ENCODE peak calls at places on chromosomes 5 and 9, in seven cellular contexts. C, S, Q, P, R, Y and V are unnamed samples. For H3K4me1, the result is how much of the 10 kb centered on the place peaks cover.

GRCh38 chr9:69502671-69503301 is 169.4 kb downstream of the APBA1 start:
- DNase-seq in C (no peak), S (no peak), Q (no peak), P (no peak), R (no peak), Y (no peak), V (no peak)

GRCh38 chr9:136856078-136856474 is 3.9 kb downstream of the MAMDC4 start:
- DNase-seq in C (no peak), S (no peak), Q (no peak), P (no peak), R (no peak), Y (no peak), V (no peak)

GRCh38 chr5:23352437-23352836 is 155.0 kb upstream of the PRDM9 start:
- DNase-seq in C (no peak), S (peak), Q (no peak), P (no peak), R (peak), Y (no peak), V (no peak)

GRCh38 chr9:17491780-17492179 is 87.1 kb upstream of the SH3GL2 start:
- DNase-seq in C (no peak), S (no peak), Q (no peak), P (no peak), R (no peak), Y (no peak), V (no peak)

GRCh38 chr5:95841914-95842812 is 19.6 kb upstream of the GLRX start:
- DNase-seq in C (no peak), S (no peak), Q (no peak), P (no peak), R (no peak), Y (no peak), V (no peak)

GRCh38 chr9:127899200-127899943 is at the start of gene ST6GALNAC6:
- DNase-seq in C (no peak), S (peak), Q (peak), P (no peak), R (peak), Y (peak), V (no peak)

GRCh38 chr5:31382051-31382878 is 149.6 kb downstream of the DROSHA start:
- DNase-seq in C (no peak), S (peak), Q (no peak), P (peak), R (no peak), Y (no peak), V (no peak)

GRCh38 chr9:8648271-8648670 is 848.7 kb upstream of the DMAC1 start:
- DNase-seq in C (no peak), S (no peak), Q (no peak), P (no peak), R (no peak), Y (no peak), V (no peak)

GRCh38 chr5:90709323-90710148 is 150.9 kb downstream of the ADGRV1 start:
- DNase-seq in C (peak), S (peak), Q (peak), P (no peak), R (peak), Y (peak), V (peak)

GRCh38 chr5:150138551-150139265 is 16.9 kb downstream of the PDGFRB start:
- DNase-seq in C (no peak), S (peak), Q (no peak), P (no peak), R (no peak), Y (peak), V (no peak)

GRCh38 chr5:153365547-153365946 is 124.9 kb upstream of the GRIA1 start:
- DNase-seq in C (no peak), S (no peak), Q (no peak), P (no peak), R (no peak), Y (no peak), V (no peak)

GRCh38 chr9:106284300-106284699 is 578.7 kb upstream of the ZNF462 start:
- DNase-seq in C (no peak), S (peak), Q (no peak), P (no peak), R (no peak), Y (peak), V (no peak)

GRCh38 chr5:134561871-134562296 is 36.4 kb downstream of the JADE2 start:
- DNase-seq in C (peak), S (peak), Q (peak), P (no peak), R (peak), Y (peak), V (no peak)

GRCh38 chr5:52771343-52772039 is 16.2 kb upstream of the ITGA1 start:
- DNase-seq in C (no peak), S (no peak), Q (no peak), P (no peak), R (no peak), Y (no peak), V (no peak)

GRCh38 chr9:129335456-129336129 is 157.5 kb upstream of the IER5L start:
- DNase-seq in C (no peak), S (peak), Q (no peak), P (no peak), R (no peak), Y (no peak), V (no peak)

GRCh38 chr5:1788828-1789227 is 10.8 kb downstream of the MRPL36 start:
- DNase-seq in C (no peak), S (peak), Q (no peak), P (no peak), R (no peak), Y (no peak), V (no peak)

GRCh38 chr9:126516561-126516935 is 97.2 kb upstream of the LMX1B start:
- DNase-seq in C (no peak), S (no peak), Q (no peak), P (no peak), R (no peak), Y (no peak), V (no peak)

GRCh38 chr9:129458155-129458661 is 162.7 kb downstream of the C9orf50 start:
- DNase-seq in C (no peak), S (peak), Q (no peak), P (peak), R (peak), Y (no peak), V (no peak)

GRCh38 chr9:649128-650074 is 192.1 kb upstream of the DMRT1 start:
- DNase-seq in C (no peak), S (peak), Q (no peak), P (no peak), R (no peak), Y (no peak), V (no peak)

GRCh38 chr9:130359819-130360218 is 84.9 kb upstream of the ASS1 start:
- DNase-seq in C (no peak), S (peak), Q (no peak), P (no peak), R (peak), Y (no peak), V (no peak)

GRCh38 chr5:102975040-102975439 is 144.9 kb downstream of the GIN1 start:
- DNase-seq in C (no peak), S (no peak), Q (no peak), P (no peak), R (no peak), Y (no peak), V (no peak)

GRCh38 chr9:3181049-3181953 is 337.4 kb upstream of the PUM3 start:
- DNase-seq in C (no peak), S (peak), Q (peak), P (no peak), R (peak), Y (peak), V (no peak)

GRCh38 chr9:129469188-129469987 is 151.5 kb downstream of the C9orf50 start:
- DNase-seq in C (no peak), S (peak), Q (no peak), P (no peak), R (no peak), Y (no peak), V (no peak)

GRCh38 chr9:34158362-34158869 is 20.4 kb upstream of the UBAP1 start:
- DNase-seq in C (no peak), S (no peak), Q (peak), P (no peak), R (peak), Y (no peak), V (no peak)

GRCh38 chr5:107670927-107671741 is at the start of gene EFNA5:
- DNase-seq in C (peak), S (peak), Q (peak), P (no peak), R (no peak), Y (peak), V (no peak)

GRCh38 chr5:100797863-100798262 is 105.2 kb downstream of the ST8SIA4 start:
- DNase-seq in C (no peak), S (no peak), Q (no peak), P (no peak), R (no peak), Y (no peak), V (no peak)

GRCh38 chr9:16368425-16369087 is 501.9 kb downstream of the BNC2 start:
- DNase-seq in C (no peak), S (no peak), Q (no peak), P (no peak), R (no peak), Y (no peak), V (no peak)

GRCh38 chr5:142082182-142082781 is 26.3 kb upstream of the NDFIP1 start:
- DNase-seq in C (no peak), S (peak), Q (no peak), P (no peak), R (no peak), Y (no peak), V (no peak)

GRCh38 chr5:135072357-135073247 is 38.6 kb upstream of the PITX1 start:
- DNase-seq in C (no peak), S (peak), Q (no peak), P (no peak), R (no peak), Y (no peak), V (no peak)

GRCh38 chr9:37390759-37391158 is 31.7 kb upstream of the GRHPR start:
- DNase-seq in C (peak), S (peak), Q (no peak), P (peak), R (peak), Y (no peak), V (no peak)

GRCh38 chr9:36725777-36726356 is 153.2 kb downstream of the MELK start:
- DNase-seq in C (no peak), S (peak), Q (no peak), P (no peak), R (no peak), Y (no peak), V (no peak)

GRCh38 chr5:176870110-176870591 is 29.0 kb downstream of the HK3 start:
- DNase-seq in C (peak), S (peak), Q (peak), P (no peak), R (peak), Y (peak), V (no peak)

DNA sequence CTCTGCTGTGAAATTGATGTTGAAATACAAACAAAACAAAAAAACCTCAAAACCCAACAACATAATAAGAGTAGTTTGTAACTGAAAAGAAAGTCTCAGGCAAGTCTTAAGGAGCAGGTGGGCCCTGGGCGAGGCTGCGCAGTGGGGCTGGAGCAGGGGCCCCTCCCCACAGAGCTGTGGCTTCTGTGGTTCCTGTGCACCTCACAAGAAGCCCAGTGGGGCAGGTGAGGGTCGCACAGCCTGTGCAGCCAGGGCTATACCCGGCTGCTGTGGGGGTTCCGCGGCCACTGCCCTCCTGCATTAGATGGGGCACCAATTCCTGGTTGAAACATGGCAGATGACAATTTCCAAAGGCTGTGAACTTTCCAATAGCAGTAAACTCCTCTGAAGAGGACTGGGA is 75.3 kb downstream of the TRIO start:
- DNase-seq in C (no peak), S (no peak), Q (no peak), P (no peak), R (no peak), Y (no peak), V (no peak)
- H3K4me1 ChIP-seq in C (under half), S (half or more), Q (half or more), P (half or more), R (under half), Y (under half), V (half or more)

GRCh38 chr5:78779771-78780616 is 131.4 kb upstream of the LHFPL2 start:
- DNase-seq in C (no peak), S (no peak), Q (no peak), P (no peak), R (peak), Y (no peak), V (no peak)
- TF ChIP-seq REST in C (no peak), S (no peak), Q (no peak), P (no peak), R (no peak), Y (no peak), V (no peak)

GRCh38 chr5:96871022-96871388 is 5.3 kb upstream of the ERAP2 start:
- DNase-seq in C (no peak), S (peak), Q (no peak), P (no peak), R (no peak), Y (no peak), V (no peak)

GRCh38 chr5:96870094-96871021 is 5.9 kb upstream of the ERAP2 start:
- DNase-seq in C (no peak), S (no peak), Q (no peak), P (no peak), R (no peak), Y (no peak), V (no peak)

GRCh38 chr5:96868603-96869371 is 7.5 kb upstream of the ERAP2 start:
- DNase-seq in C (peak), S (peak), Q (peak), P (no peak), R (peak), Y (peak), V (peak)

GRCh38 chr5:96871686-96872085 is 4.6 kb upstream of the ERAP2 start:
- DNase-seq in C (no peak), S (no peak), Q (no peak), P (no peak), R (no peak), Y (no peak), V (no peak)

GRCh38 chr5:96869372-96869641 is 7.0 kb upstream of the ERAP2 start:
- DNase-seq in C (no peak), S (no peak), Q (no peak), P (no peak), R (no peak), Y (no peak), V (no peak)
- H3K4me1 ChIP-seq in C (under half), S (under half), Q (under half), P (under half), R (under half), Y (under half), V (under half)

DNA sequence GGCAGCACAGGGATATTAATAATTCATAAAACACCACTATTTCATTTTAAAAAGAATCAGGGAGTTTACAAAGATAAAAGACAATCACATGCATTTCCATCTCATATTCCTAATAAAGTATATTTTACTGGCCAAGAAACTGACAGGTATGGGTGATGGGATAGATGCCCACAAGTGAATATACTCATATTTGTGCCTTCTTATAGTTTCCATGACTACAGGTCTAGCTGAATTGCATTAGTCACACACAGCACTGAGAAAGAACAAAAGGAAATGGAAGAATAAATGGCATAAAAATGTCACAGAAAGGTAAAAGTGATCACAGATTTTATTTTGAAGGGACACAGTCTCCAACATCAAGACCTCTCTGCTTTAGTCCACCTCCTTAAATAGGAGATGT is 193.5 kb downstream of the PLK2 start:
- DNase-seq in C (no peak), S (no peak), Q (peak), P (no peak), R (no peak), Y (no peak), V (no peak)
- TF ChIP-seq REST in C (no peak), S (no peak), Q (no peak), P (no peak), R (no peak), Y (no peak), V (no peak)

DNA sequence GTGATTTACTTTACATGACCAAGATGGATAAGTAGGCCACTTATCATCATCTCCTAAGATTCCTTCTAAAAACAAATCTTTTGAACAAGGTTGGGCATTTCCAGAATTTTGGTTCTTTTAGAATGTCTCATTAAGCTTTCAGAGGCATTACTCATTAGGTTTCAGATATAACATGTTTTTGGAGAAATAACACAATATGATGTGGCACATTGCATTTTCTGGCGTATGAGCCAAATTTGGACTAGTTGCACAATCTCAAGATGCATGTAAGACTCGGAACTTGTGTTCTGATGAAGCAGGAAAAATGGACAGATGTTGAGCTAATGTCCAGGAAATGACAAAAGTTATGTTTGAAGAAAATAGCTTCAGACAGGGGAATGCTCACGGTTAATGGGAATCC is 145.8 kb upstream of the TNC start:
- DNase-seq in C (no peak), S (no peak), Q (no peak), P (no peak), R (no peak), Y (no peak), V (no peak)
- H3K4me1 ChIP-seq in C (under half), S (under half), Q (under half), P (under half), R (under half), Y (under half), V (under half)

GRCh38 chr9:101540069-101540468 is 6.4 kb downstream of the RNF20 start:
- DNase-seq in C (no peak), S (no peak), Q (no peak), P (no peak), R (no peak), Y (no peak), V (no peak)

GRCh38 chr9:101533334-101534187 is at the start of gene RNF20:
- DNase-seq in C (peak), S (peak), Q (peak), P (peak), R (peak), Y (peak), V (peak)

GRCh38 chr9:101536351-101536750 is 2.7 kb downstream of the RNF20 start:
- DNase-seq in C (no peak), S (no peak), Q (no peak), P (no peak), R (no peak), Y (no peak), V (no peak)

GRCh38 chr9:101536938-101537337 is 3.3 kb downstream of the RNF20 start:
- DNase-seq in C (no peak), S (peak), Q (no peak), P (no peak), R (peak), Y (no peak), V (no peak)
- TF ChIP-seq REST in C (peak), S (peak), Q (peak), P (peak), R (peak), Y (peak), V (peak)

GRCh38 chr5:159032656-159033350 is 66.9 kb downstream of the EBF1 start:
- DNase-seq in C (no peak), S (no peak), Q (no peak), P (no peak), R (no peak), Y (no peak), V (no peak)

GRCh38 chr5:159034083-159034824 is 65.5 kb downstream of the EBF1 start:
- DNase-seq in C (no peak), S (no peak), Q (no peak), P (no peak), R (no peak), Y (no peak), V (no peak)

GRCh38 chr5:159031513-159031912 is 68.2 kb downstream of the EBF1 start:
- DNase-seq in C (no peak), S (peak), Q (no peak), P (no peak), R (no peak), Y (no peak), V (no peak)

GRCh38 chr5:159031915-159032314 is 67.8 kb downstream of the EBF1 start:
- DNase-seq in C (no peak), S (no peak), Q (no peak), P (no peak), R (no peak), Y (no peak), V (no peak)

GRCh38 chr5:159033351-159033657 is 66.4 kb downstream of the EBF1 start:
- DNase-seq in C (no peak), S (no peak), Q (no peak), P (no peak), R (no peak), Y (no peak), V (no peak)
- H3K4me1 ChIP-seq in C (under half), S (under half), Q (under half), P (under half), R (under half), Y (under half), V (under half)

GRCh38 chr5:149114403-149115312 is 26.6 kb upstream of the ABLIM3 start:
- DNase-seq in C (peak), S (peak), Q (peak), P (no peak), R (peak), Y (peak), V (peak)
- TF ChIP-seq REST in C (no peak), S (no peak), Q (no peak), P (no peak), R (no peak), Y (no peak), V (no peak)